ENCODE peak calls at places on chromosome 2, in nine cellular contexts. G, T, D, P, Y, R, N, W and M are unnamed samples.

GRCh38 chr2:235043762-235044500 is 92.1 kb downstream of the SH3BP4 start:
- DNase-seq in G (peak; percentile 64), T (peak; percentile 13), D (no peak), P (no peak), Y (no peak), R (no peak), N (peak; percentile 81), W (no peak), M (peak; percentile 60)

GRCh38 chr2:96916156-96917007 is 46.5 kb upstream of the SEMA4C start:
- DNase-seq in G (no peak), T (no peak), D (no peak), P (no peak), Y (no peak), R (no peak), N (no peak), W (no peak), M (no peak)

GRCh38 chr2:95031076-95031725 is 5.7 kb downstream of the MAL start:
- DNase-seq in G (peak; percentile 18), T (no peak), D (no peak), P (no peak), Y (no peak), R (no peak), N (no peak), W (no peak), M (no peak)

GRCh38 chr2:128310761-128311160 is 7.9 kb downstream of the HS6ST1 start:
- DNase-seq in G (no peak), T (no peak), D (no peak), P (no peak), Y (no peak), R (no peak), N (peak; percentile 18), W (peak; percentile 20), M (no peak)

GRCh38 chr2:160970052-160970846 is 190.0 kb upstream of the TANK start:
- DNase-seq in G (no peak), T (peak; percentile 29), D (peak; percentile 60), P (no peak), Y (peak; percentile 95), R (no peak), N (no peak), W (peak; percentile 64), M (no peak)

GRCh38 chr2:28252308-28252707 is 140.3 kb upstream of the FOSL2 start:
- DNase-seq in G (no peak), T (no peak), D (no peak), P (no peak), Y (no peak), R (no peak), N (no peak), W (no peak), M (no peak)

GRCh38 chr2:196159223-196159892 is 12.0 kb downstream of the STK17B start:
- DNase-seq in G (no peak), T (no peak), D (no peak), P (no peak), Y (no peak), R (no peak), N (no peak), W (no peak), M (no peak)

GRCh38 chr2:106095478-106096392 is 98.4 kb downstream of the UXS1 start:
- DNase-seq in G (peak; percentile 87), T (no peak), D (no peak), P (no peak), Y (no peak), R (no peak), N (no peak), W (no peak), M (no peak)

GRCh38 chr2:157420771-157421323 is 23.0 kb downstream of the CYTIP start:
- DNase-seq in G (no peak), T (no peak), D (no peak), P (no peak), Y (no peak), R (no peak), N (no peak), W (no peak), M (no peak)

GRCh38 chr2:189127756-189128155 is 51.8 kb downstream of the COL5A2 start:
- DNase-seq in G (no peak), T (no peak), D (no peak), P (no peak), Y (no peak), R (no peak), N (no peak), W (no peak), M (no peak)

GRCh38 chr2:1052671-1053270 is 102.1 kb downstream of the SNTG2 start:
- DNase-seq in G (no peak), T (no peak), D (no peak), P (no peak), Y (no peak), R (no peak), N (no peak), W (no peak), M (no peak)

GRCh38 chr2:217826505-217826904 is 176.3 kb downstream of the TNS1 start:
- DNase-seq in G (peak; percentile 54), T (no peak), D (no peak), P (no peak), Y (no peak), R (peak; percentile 79), N (peak; percentile 83), W (no peak), M (peak; percentile 86)

GRCh38 chr2:217823626-217824025 is 179.2 kb downstream of the TNS1 start:
- DNase-seq in G (peak; percentile 16), T (no peak), D (no peak), P (no peak), Y (no peak), R (no peak), N (no peak), W (no peak), M (no peak)

GRCh38 chr2:217824223-217824622 is 178.6 kb downstream of the TNS1 start:
- DNase-seq in G (peak; percentile 27), T (no peak), D (no peak), P (no peak), Y (no peak), R (no peak), N (no peak), W (no peak), M (peak; percentile 19)

GRCh38 chr2:217827430-217828201 is 175.2 kb downstream of the TNS1 start:
- DNase-seq in G (peak; percentile 37), T (no peak), D (no peak), P (no peak), Y (no peak), R (no peak), N (peak; percentile 68), W (peak; percentile 64), M (peak; percentile 85)

GRCh38 chr2:217825469-217826235 is 177.1 kb downstream of the TNS1 start:
- DNase-seq in G (peak; percentile 24), T (no peak), D (no peak), P (no peak), Y (no peak), R (no peak), N (peak; percentile 46), W (no peak), M (no peak)
- H3K4me1 ChIP-seq in G (peaks cover 4% of the 10 kb centered on the region), T (no peaks in the 10 kb centered on the region), D (peaks cover 4% of the 10 kb centered on the region), P (peaks cover 22% of the 10 kb centered on the region), Y (no peaks in the 10 kb centered on the region), R (peaks cover 99% of the 10 kb centered on the region), N (peaks cover 79% of the 10 kb centered on the region), W (peaks cover 13% of the 10 kb centered on the region), M (peaks cover 28% of the 10 kb centered on the region)

GRCh38 chr2:185625604-185626003 is 113.0 kb upstream of the FSIP2 start:
- DNase-seq in G (no peak), T (no peak), D (no peak), P (no peak), Y (no peak), R (no peak), N (no peak), W (no peak), M (no peak)

GRCh38 chr2:185633621-185634020 is 105.0 kb upstream of the FSIP2 start:
- DNase-seq in G (no peak), T (no peak), D (no peak), P (no peak), Y (no peak), R (no peak), N (no peak), W (no peak), M (no peak)

GRCh38 chr2:185628985-185629384 is 109.6 kb upstream of the FSIP2 start:
- DNase-seq in G (no peak), T (peak; percentile 17), D (no peak), P (no peak), Y (peak; percentile 90), R (no peak), N (no peak), W (no peak), M (no peak)
- TF ChIP-seq CTCF in G (no peak), T (peak; percentile 67), D (no peak), P (no peak), Y (peak; percentile 71), R (no peak), N (no peak), W (no peak), M (no peak)

DNA sequence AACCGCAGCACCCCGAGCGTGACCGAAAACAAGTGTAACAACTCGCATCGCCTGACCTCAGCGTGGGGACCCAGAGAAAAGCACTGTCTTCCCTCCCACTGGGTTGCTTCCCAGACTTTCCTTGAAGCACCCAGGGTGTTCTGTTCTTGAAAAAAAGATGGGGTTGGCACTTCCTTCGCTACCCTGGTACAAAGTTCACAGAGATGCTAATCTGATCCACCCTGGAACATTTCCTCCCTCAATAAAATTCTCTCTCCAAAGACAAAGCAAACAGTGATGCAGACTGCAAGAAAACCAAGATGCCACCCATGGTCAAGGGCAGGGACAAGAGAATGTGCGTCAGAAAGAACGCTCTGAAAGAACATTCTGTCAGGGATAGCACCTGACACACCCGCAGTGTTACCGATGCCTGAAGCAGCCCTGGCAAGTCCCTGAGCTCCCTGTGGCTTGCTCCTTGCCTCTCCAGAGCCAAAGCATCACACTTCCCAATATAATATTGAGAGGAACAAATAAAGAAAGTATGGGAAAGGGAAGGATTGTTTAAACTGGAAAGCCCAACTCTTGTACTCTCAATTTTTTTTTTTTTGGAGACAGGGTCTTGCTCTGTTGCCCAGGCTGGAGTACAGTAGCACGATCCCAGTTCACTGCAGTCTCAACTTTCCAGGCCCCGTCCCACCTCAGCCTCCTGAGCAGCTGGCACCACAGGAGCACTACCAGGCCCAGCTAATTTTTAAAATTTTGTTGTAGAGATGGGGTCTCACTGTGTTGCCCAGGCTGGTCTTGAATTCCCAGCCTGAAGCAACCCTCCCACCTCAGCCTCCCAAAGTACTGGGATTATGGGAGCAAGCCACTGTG is 70.7 kb downstream of the TBC1D8 start:
- DNase-seq in G (no peak), T (no peak), D (no peak), P (no peak), Y (no peak), R (no peak), N (no peak), W (no peak), M (no peak)
- H3K4me1 ChIP-seq in G (peaks cover 19% of the 10 kb centered on the region), T (no peaks in the 10 kb centered on the region), D (no peaks in the 10 kb centered on the region), P (peaks cover 6% of the 10 kb centered on the region), Y (no peaks in the 10 kb centered on the region), R (peaks cover 11% of the 10 kb centered on the region), N (no peaks in the 10 kb centered on the region), W (no peaks in the 10 kb centered on the region), M (no peaks in the 10 kb centered on the region)

GRCh38 chr2:69955029-69955428 is 6.4 kb downstream of the ASPRV1 start:
- DNase-seq in G (no peak), T (no peak), D (no peak), P (no peak), Y (no peak), R (no peak), N (no peak), W (no peak), M (no peak)
- TF ChIP-seq CTCF in G (no peak), T (no peak), D (no peak), P (no peak), Y (no peak), R (no peak), N (no peak), W (no peak), M (no peak)